ENCODE peak calls at places on chromosomes 1 and 21, in four cellular contexts. H is H9, G is neuronal stem cell, U is trophoblast cell. V is an unnamed sample.

GRCh38 chr1:23645338-23645737 is 46.3 kb upstream of the RPL11 start:
- DNase-seq in H (no peak), G (no peak), U (no peak), V (no peak)

GRCh38 chr21:37153935-37154350 is 80.9 kb downstream of the TTC3 start:
- DNase-seq in H (no peak), G (no peak), U (peak), V (no peak)

GRCh38 chr1:154420172-154420571 is 15.0 kb downstream of the IL6R start:
- DNase-seq in H (no peak), G (no peak), U (peak), V (peak)

GRCh38 chr1:192830596-192831241 is 21.9 kb downstream of the RGS2 start:
- DNase-seq in H (no peak), G (no peak), U (no peak), V (no peak)

GRCh38 chr1:3736131-3736561 is 16.1 kb upstream of the CCDC27 start:
- DNase-seq in H (no peak), G (no peak), U (no peak), V (no peak)

GRCh38 chr1:185400057-185400456 is 83.0 kb upstream of the IVNS1ABP start:
- DNase-seq in H (no peak), G (no peak), U (no peak), V (peak)

GRCh38 chr1:25469177-25469576 is 38.5 kb downstream of the MACO1 start:
- DNase-seq in H (no peak), G (no peak), U (peak), V (peak)

GRCh38 chr1:89904219-89904980 is 83.6 kb downstream of the LRRC8D start:
- DNase-seq in H (no peak), G (no peak), U (no peak), V (no peak)

GRCh38 chr1:115237507-115237906 is 100.5 kb downstream of the NGF start:
- DNase-seq in H (no peak), G (no peak), U (no peak), V (no peak)

GRCh38 chr21:31894441-31894840 is 21.6 kb downstream of the HUNK start:
- DNase-seq in H (no peak), G (no peak), U (no peak), V (no peak)

GRCh38 chr21:31892686-31893085 is 19.9 kb downstream of the HUNK start:
- DNase-seq in H (peak), G (no peak), U (no peak), V (no peak)

GRCh38 chr21:31897311-31897710 is 24.5 kb downstream of the HUNK start:
- DNase-seq in H (no peak), G (no peak), U (no peak), V (no peak)

GRCh38 chr21:31895069-31895851 is 22.4 kb downstream of the HUNK start:
- DNase-seq in H (peak), G (no peak), U (no peak), V (peak)

GRCh38 chr21:31893841-31894240 is 21.0 kb downstream of the HUNK start:
- DNase-seq in H (no peak), G (no peak), U (no peak), V (no peak)
- H2BK12ac ChIP-seq in H (no peak), G (no peak), U (no peak), V (no peak)

GRCh38 chr1:94258873-94259331 is 21.5 kb upstream of the ARHGAP29 start:
- DNase-seq in H (no peak), G (no peak), U (peak), V (peak)
- H2AFZ ChIP-seq in H (no peak), G (no peak), U (no peak), V (no peak)

DNA sequence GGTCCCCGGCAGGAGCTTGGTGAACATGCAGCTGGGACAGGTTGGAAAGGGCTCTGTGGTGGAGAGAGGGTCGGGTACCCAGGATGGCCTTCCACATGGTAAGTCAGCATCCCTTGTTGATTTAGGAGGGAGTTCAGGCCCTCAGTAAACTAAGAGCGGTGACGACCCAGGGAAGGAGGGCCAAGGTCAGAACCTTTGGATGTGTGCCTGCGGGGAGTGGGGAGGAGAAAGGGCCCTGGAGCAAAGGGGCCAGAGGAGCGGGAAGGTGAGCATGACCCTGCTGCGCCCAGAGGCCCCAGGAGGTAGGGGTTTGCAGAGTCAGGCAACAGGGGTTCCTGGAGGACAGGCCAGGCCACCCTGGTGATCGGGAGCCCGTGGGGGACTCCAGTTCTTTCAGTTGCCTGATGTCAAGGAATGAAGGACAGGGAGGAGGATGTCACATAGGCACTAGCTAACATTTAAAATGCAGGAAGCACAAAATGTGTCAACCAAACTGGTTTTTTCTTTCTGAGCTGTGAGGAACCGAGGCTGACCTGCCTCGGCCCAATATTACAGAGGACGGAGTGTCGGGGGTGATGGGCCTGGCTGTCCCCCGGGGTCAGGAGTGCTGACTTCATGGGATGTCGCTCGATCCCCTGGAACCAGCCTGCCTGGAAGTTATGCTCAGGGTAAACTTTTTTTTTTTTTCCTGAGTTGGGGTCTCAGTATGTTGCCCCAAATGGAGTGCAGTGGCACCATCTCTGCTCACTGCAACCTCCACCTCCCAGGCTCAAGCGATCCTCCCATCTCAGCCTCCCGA is 117.4 kb upstream of the SLC45A1 start:
- DNase-seq in H (no peak), G (no peak), U (no peak), V (no peak)
- H2BK12ac ChIP-seq in H (no peak), G (no peak), U (peak), V (peak)

GRCh38 chr1:39877231-39877778 is 6.0 kb downstream of the TRIT1 start:
- DNase-seq in H (no peak), G (no peak), U (no peak), V (no peak)

GRCh38 chr1:39885516-39885915 is 2.2 kb upstream of the TRIT1 start:
- DNase-seq in H (no peak), G (no peak), U (no peak), V (no peak)

GRCh38 chr1:39886757-39887231 is 3.5 kb upstream of the TRIT1 start:
- DNase-seq in H (no peak), G (no peak), U (peak), V (peak)

GRCh38 chr1:39877980-39878956 is 5.0 kb downstream of the TRIT1 start:
- DNase-seq in H (no peak), G (no peak), U (no peak), V (no peak)

DNA sequence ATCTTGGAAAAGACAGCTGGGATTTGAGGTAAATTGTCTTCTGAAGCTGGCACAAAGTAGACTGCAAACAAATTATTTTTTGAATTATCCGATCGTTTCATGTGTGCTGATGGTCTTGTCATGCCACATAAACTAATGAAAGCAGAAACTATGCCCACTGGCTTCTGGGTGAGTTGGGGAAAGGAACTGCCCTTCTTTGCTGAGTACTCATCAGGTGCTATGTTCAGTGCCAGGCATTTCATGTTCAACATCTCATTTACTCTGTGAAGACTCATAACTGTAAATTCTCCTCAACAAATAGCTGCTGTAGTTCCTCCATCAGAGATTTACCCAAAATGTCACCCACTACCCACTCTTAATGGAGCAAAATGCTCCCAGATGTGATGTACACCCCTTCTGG is 1.2 kb downstream of the TRIT1 start:
- DNase-seq in H (no peak), G (no peak), U (no peak), V (no peak)
- H2AFZ ChIP-seq in H (no peak), G (no peak), U (no peak), V (no peak)

DNA sequence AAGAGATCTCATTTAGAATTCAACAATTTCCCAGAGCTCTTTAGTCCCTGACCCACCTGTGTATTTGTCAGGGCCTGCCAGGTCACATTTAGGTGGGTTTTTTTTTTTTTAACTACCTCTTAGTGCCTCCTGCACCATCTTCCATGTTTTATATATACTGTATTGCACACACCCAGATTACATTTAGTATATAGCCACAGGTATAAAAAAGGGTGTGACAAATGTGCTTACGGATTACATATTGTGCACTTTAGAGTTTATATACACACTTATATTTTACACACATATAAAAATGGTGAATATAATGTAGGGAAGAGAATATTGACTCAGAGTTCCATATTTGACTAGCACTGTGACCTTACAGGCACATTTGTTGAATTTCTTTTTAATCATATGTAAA is 17.4 kb upstream of the LRIG2 start:
- DNase-seq in H (no peak), G (no peak), U (no peak), V (no peak)
- H2BK12ac ChIP-seq in H (no peak), G (no peak), U (no peak), V (no peak)

DNA sequence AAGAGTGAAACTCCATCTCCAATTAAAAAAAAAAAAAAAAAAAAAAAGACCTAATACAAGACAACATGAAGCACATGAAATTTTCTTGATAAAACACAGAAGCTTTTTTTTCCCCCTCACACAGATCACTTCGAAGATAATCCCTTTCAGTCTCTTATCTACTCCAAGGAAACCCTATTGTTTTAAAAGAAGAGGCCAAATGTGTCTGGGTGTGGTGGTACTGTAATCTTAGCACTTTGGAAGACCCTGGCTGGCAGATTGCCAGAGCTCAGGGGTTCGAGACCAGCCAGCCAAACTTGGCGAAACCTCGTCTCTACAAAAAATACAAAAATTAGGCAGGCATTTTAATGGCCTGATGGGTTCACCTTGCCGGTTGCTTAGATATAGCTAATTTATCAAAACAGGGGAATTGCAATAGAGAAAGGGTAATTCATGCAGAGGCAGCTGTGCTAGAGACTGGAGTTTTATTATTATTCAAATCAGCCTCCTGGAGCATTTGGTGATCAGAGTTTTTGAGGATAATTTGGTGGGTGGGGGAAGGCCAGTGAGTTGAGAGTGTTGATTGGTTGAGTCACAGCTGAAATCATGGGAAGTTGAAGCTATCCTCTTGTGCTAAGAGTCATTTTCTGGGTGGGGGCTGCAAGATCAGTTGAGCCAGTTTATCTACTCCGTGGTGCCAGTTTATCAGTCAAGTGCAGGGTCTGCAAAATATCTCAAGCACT is 62.5 kb downstream of the SLC16A1 start:
- DNase-seq in H (no peak), G (no peak), U (no peak), V (no peak)
- H2AFZ ChIP-seq in H (no peak), G (no peak), U (no peak), V (no peak)

DNA sequence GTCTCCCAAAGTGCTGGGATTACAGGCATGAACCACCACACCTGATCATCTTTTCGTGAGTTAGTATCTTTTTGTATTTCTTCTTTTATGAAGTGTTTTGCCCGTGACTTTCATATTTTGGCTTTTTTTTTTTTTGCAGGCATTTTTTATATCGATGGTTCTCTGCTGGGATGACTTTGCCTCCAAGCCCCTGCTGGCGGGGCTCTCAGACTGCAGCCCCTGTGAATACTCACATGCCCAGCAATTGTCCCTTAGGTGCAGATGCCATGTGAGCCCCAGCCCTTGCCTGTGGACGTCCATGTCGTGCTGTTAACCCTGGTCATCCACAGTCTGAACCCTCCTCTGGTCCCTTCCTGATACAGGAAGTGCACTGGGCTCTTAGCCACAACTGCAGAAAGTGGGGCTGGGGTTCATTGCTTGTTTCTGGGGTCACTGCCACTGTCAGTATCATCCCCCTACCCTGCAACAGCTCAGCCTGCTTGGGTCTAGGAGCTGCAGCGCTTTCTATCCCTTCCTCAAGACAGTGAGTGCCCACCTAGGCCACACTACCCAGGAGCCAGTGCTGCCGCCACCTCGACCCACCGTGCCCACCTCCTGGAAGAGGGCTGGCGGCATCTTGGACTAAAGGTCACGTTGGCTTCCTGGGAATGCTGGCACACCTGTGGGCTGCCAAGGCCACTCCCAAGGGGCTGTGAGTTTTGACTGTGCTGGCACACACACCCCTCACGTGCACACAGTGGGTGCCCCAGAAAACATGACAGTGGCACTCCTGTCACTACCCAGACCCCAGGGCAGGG is 21.9 kb downstream of the CRYAA start:
- DNase-seq in H (peak), G (no peak), U (no peak), V (no peak)
- H2BK12ac ChIP-seq in H (no peak), G (peak), U (no peak), V (peak)

DNA sequence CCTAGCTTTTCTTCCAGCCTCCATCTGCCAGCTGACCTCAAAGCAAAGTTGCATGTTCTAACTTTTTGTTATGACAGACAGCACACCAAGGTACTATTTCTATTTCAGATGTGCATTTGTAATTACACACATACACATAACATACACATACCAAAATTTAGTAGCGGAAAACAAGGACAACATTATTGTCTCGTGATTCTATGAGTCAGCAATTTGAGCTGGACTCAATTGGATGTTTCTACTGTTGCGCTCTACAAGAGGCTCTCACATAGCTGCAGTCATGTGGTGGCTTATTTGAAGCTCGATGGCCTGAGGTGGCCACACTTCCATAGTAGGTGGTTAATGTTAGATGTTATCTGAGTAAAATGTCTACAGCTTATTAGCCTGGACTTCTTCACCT is 1010.1 kb upstream of the B3GALT2 start:
- DNase-seq in H (no peak), G (no peak), U (no peak), V (no peak)
- H2AFZ ChIP-seq in H (no peak), G (no peak), U (no peak), V (no peak)

DNA sequence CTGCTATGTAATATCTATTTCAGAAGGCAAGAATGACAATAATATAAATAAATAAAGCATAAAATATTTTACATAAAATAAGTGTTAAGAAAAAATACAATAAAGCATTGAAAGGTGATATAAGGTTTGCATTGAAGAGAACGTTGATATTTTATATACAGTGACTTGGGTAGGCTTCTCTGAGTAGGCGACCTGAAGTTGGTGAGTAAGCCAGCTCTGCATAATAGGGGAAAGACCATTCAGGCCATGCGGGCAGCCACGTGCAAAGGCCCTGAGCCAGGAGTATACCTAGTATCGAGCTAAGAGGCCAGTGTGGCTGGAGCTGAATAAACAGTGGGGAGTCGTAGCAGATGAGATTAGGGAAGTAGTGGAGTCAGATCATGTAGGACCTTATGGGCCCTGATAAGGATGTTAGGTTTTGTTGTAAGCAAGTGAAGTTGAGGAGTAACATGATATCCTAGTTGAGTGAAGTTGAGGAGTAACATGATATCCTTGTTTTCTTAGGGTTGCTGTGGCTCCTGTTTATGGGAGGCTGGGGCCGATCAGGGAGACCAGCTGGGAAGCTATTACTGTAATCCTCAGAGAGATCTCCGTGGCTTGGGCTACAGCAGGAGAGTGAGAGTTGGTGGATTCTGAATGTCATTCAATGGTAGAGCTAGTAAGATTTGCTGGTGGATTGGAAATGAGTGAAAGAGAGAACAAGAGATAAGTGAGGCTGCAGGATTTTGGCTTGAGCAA is 22.0 kb downstream of the KCNK1 start:
- DNase-seq in H (peak), G (no peak), U (peak), V (no peak)
- H2BK12ac ChIP-seq in H (no peak), G (no peak), U (no peak), V (no peak)